ENCODE peak calls at places on chromosome X, in seven cellular contexts. L is CD4-positive, alpha-beta memory T cell; K is esophagus squamous epithelium; X is T-helper 17 cell; H is HCT116; J is NCI-H2081; C is transverse colon. A is an unnamed sample.

GRCh38 chrX:771536-771935 is 140.9 kb downstream of the SHOX start:
- DNase-seq in L (no peak), K (no peak), X (no peak), H (no peak), J (no peak), C (no peak), A (no peak)

GRCh38 chrX:71301195-71301924 is at the start of gene ITGB1BP2:
- DNase-seq in L (no peak), K (no peak), X (no peak), H (no peak), J (no peak), C (no peak), A (peak)

GRCh38 chrX:41664307-41665299 is 24.2 kb upstream of the GPR34 start:
- DNase-seq in L (no peak), K (no peak), X (no peak), H (no peak), J (no peak), C (no peak), A (no peak)

GRCh38 chrX:154312116-154312515 is 16.5 kb downstream of the TKTL1 start:
- DNase-seq in L (no peak), K (no peak), X (no peak), H (no peak), J (no peak), C (no peak), A (no peak)

GRCh38 chrX:70262952-70263567 is 3.1 kb upstream of the P2RY4 start:
- DNase-seq in L (no peak), K (no peak), X (no peak), H (no peak), J (peak), C (peak), A (no peak)

GRCh38 chrX:49172280-49172780 is 632 bp downstream of the PLP2 start:
- DNase-seq in L (peak), K (no peak), X (no peak), H (no peak), J (peak), C (peak), A (no peak)

GRCh38 chrX:67607436-67607835 is 63.6 kb downstream of the AR start:
- DNase-seq in L (no peak), K (no peak), X (no peak), H (no peak), J (no peak), C (no peak), A (no peak)

GRCh38 chrX:20063716-20064351 is 52.9 kb downstream of the MAP7D2 start:
- DNase-seq in L (no peak), K (no peak), X (no peak), H (no peak), J (no peak), C (no peak), A (no peak)

GRCh38 chrX:3244203-3244743 is 102.2 kb downstream of the MXRA5 start:
- DNase-seq in L (no peak), K (no peak), X (no peak), H (no peak), J (no peak), C (no peak), A (no peak)

A was measured in thoracic aorta.